ENCODE peak calls at places on chromosome 13, in seven cellular contexts. A is heart right ventricle; K is fibroblast of pulmonary artery; Z is cardiac muscle cell; E is CD8-positive, alpha-beta T cell; Y is A549; M is A673. F is an unnamed sample.
A peak's percentile ranks its signal among the peaks of the same experiment; 100 is the strongest.

GRCh38 chr13:38563739-38564138 is 123.1 kb upstream of the FREM2 start:
- DNase-seq in A (no peak), K (no peak), Z (no peak), E (no peak), Y (no peak), M (no peak), F (no peak)

GRCh38 chr13:61029064-61029463 is 386.6 kb downstream of the PCDH20 start:
- DNase-seq in A (no peak), K (no peak), Z (no peak), E (no peak), Y (no peak), M (peak; percentile 5), F (no peak)

GRCh38 chr13:84207509-84207908 is 325.2 kb upstream of the SLITRK1 start:
- DNase-seq in A (no peak), K (no peak), Z (no peak), E (no peak), Y (no peak), M (no peak), F (no peak)

GRCh38 chr13:30457306-30457891 is 8.3 kb downstream of the HMGB1 start:
- DNase-seq in A (no peak), K (no peak), Z (no peak), E (no peak), Y (no peak), M (peak; percentile 37), F (no peak)

GRCh38 chr13:27339299-27339698 is 68.7 kb downstream of the RASL11A start:
- DNase-seq in A (no peak), K (peak; percentile 58), Z (peak; percentile 54), E (no peak), Y (peak; percentile 37), M (peak; percentile 68), F (no peak)

GRCh38 chr13:66899955-66900354 is 330.2 kb downstream of the PCDH9 start:
- DNase-seq in A (no peak), K (peak; percentile 26), Z (no peak), E (no peak), Y (no peak), M (no peak), F (no peak)

GRCh38 chr13:28185256-28185655 is 46.9 kb downstream of the PAN3 start:
- DNase-seq in A (no peak), K (peak; percentile 2), Z (no peak), E (no peak), Y (no peak), M (no peak), F (no peak)

GRCh38 chr13:39036212-39036611 is 1.7 kb downstream of the PROSER1 start:
- DNase-seq in A (no peak), K (peak; percentile 44), Z (peak; percentile 24), E (no peak), Y (no peak), M (no peak), F (no peak)

GRCh38 chr13:64441740-64442139 is 2788.4 kb downstream of the PCDH9 start:
- DNase-seq in A (no peak), K (no peak), Z (no peak), E (no peak), Y (no peak), M (peak; percentile 58), F (no peak)

GRCh38 chr13:23921451-23921888 is 24.2 kb upstream of the C1QTNF9B start:
- DNase-seq in A (peak; percentile 17), K (peak; percentile 75), Z (peak; percentile 80), E (no peak), Y (no peak), M (peak; percentile 65), F (no peak)

GRCh38 chr13:100517135-100517534 is 71.5 kb downstream of the GGACT start:
- DNase-seq in A (no peak), K (no peak), Z (no peak), E (no peak), Y (peak; percentile 18), M (peak; percentile 68), F (no peak)

GRCh38 chr13:51819544-51819943 is 15.6 kb upstream of the DHRS12 start:
- DNase-seq in A (no peak), K (no peak), Z (no peak), E (no peak), Y (no peak), M (no peak), F (no peak)

GRCh38 chr13:113157929-113158747 is at the start of gene PROZ:
- DNase-seq in A (no peak), K (no peak), Z (no peak), E (no peak), Y (no peak), M (no peak), F (no peak)

GRCh38 chr13:99265823-99266426 is 7.7 kb upstream of the GPR18 start:
- DNase-seq in A (no peak), K (peak; percentile 72), Z (peak; percentile 58), E (no peak), Y (peak; percentile 18), M (peak; percentile 48), F (no peak)

GRCh38 chr13:40446365-40446764 is 220.1 kb downstream of the FOXO1 start:
- DNase-seq in A (no peak), K (peak; percentile 36), Z (no peak), E (no peak), Y (no peak), M (no peak), F (no peak)

GRCh38 chr13:101398920-101399319 is 17.4 kb downstream of the NALCN start:
- DNase-seq in A (no peak), K (peak; percentile 20), Z (no peak), E (no peak), Y (no peak), M (no peak), F (no peak)

GRCh38 chr13:98447130-98447529 is 129.8 kb downstream of the STK24 start:
- DNase-seq in A (no peak), K (no peak), Z (no peak), E (no peak), Y (no peak), M (no peak), F (no peak)

GRCh38 chr13:24511019-24511823 is 1.4 kb downstream of the PARP4 start:
- DNase-seq in A (no peak), K (peak; percentile 88), Z (no peak), E (no peak), Y (peak; percentile 25), M (peak; percentile 73), F (no peak)

GRCh38 chr13:44221657-44222056 is 152.0 kb upstream of the SERP2 start:
- DNase-seq in A (no peak), K (no peak), Z (no peak), E (no peak), Y (no peak), M (no peak), F (no peak)

GRCh38 chr13:83440465-83440864 is 441.8 kb downstream of the SLITRK1 start:
- DNase-seq in A (no peak), K (no peak), Z (no peak), E (no peak), Y (no peak), M (no peak), F (no peak)

GRCh38 chr13:94236132-94236531 is 243.3 kb downstream of the DCT start:
- DNase-seq in A (no peak), K (no peak), Z (no peak), E (no peak), Y (no peak), M (no peak), F (no peak)

GRCh38 chr13:78589206-78589605 is 14.1 kb downstream of the POU4F1 start:
- DNase-seq in A (no peak), K (peak; percentile 45), Z (peak; percentile 87), E (no peak), Y (no peak), M (peak; percentile 54), F (no peak)

DNA sequence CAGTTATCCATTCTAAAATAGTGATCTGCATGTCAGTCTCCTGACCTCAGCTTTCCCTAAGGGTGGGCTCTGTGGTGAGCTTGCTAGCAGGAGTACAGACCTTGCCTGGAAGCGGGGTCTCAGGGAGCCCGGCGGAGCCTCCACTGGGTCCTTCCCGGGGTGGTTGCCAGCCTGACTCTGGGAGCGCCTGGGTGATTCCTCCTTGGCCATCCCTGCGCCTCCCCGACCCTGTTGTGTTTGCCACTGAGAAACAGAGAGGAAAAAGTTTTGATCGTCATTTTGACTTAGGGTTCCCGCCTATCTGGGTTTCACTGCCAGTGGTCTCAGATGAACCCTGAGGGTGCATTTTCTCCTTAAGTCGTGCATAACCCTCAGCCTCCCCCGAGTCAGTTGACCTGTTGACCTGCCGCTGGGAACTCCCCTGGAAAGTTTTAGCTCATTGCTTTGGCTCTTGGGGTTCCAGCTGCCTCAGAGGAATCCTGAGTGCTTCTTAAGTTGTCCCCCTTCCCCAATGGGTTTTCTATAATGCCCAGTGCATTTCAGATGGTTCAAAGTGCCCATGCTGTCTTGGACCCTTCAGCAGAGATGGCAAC is 117.8 kb downstream of the RAB20 start:
- DNase-seq in A (no peak), K (no peak), Z (no peak), E (no peak), Y (no peak), M (no peak), F (no peak)
- TF ChIP-seq CTCF in A (no peak), K (no peak), Z (no peak), E (no peak), Y (no peak), M (no peak), F (no peak)

GRCh38 chr13:33284016-33284415 is 1.5 kb downstream of the STARD13 start:
- DNase-seq in A (no peak), K (peak; percentile 66), Z (no peak), E (no peak), Y (no peak), M (no peak), F (no peak)

GRCh38 chr13:33285420-33286124 is at the start of gene STARD13:
- DNase-seq in A (peak; percentile 97), K (peak; percentile 98), Z (peak; percentile 93), E (no peak), Y (peak; percentile 78), M (peak; percentile 98), F (peak; percentile 95)

GRCh38 chr13:33283195-33283910 is 2.2 kb downstream of the STARD13 start:
- DNase-seq in A (no peak), K (no peak), Z (no peak), E (no peak), Y (no peak), M (no peak), F (no peak)

GRCh38 chr13:33286143-33286542 is 588 bp upstream of the STARD13 start:
- DNase-seq in A (no peak), K (peak; percentile 42), Z (peak; percentile 47), E (no peak), Y (no peak), M (no peak), F (no peak)

GRCh38 chr13:33284916-33285315 is 639 bp downstream of the STARD13 start:
- DNase-seq in A (no peak), K (peak; percentile 53), Z (no peak), E (no peak), Y (no peak), M (no peak), F (no peak)
- H3K4me3 ChIP-seq in A (peak overlapping the region; percentile 71), K (peak overlapping the region; percentile 95), Z (peak overlapping the region; percentile 49), E (no peak overlapping the region), Y (peak overlapping the region; percentile 51), M (peak overlapping the region; percentile 58), F (peak overlapping the region; percentile 59)

GRCh38 chr13:70959376-70959775 is 851.1 kb upstream of the KLHL1 start:
- DNase-seq in A (no peak), K (no peak), Z (peak; percentile 5), E (no peak), Y (no peak), M (no peak), F (no peak)

GRCh38 chr13:70964124-70964523 is 855.9 kb upstream of the KLHL1 start:
- DNase-seq in A (no peak), K (peak; percentile 13), Z (no peak), E (no peak), Y (no peak), M (peak; percentile 13), F (no peak)

GRCh38 chr13:70960841-70961443 is 852.7 kb upstream of the KLHL1 start:
- DNase-seq in A (no peak), K (peak; percentile 61), Z (peak; percentile 48), E (no peak), Y (no peak), M (peak; percentile 44), F (no peak)
- TF ChIP-seq CTCF in A (peak; percentile 53), K (peak; percentile 68), Z (peak; percentile 67), E (no peak), Y (peak; percentile 48), M (peak; percentile 80), F (peak; percentile 76)

GRCh38 chr13:90757127-90757680 is 590.3 kb upstream of the MIR17HG start:
- DNase-seq in A (no peak), K (no peak), Z (no peak), E (no peak), Y (no peak), M (no peak), F (no peak)
- H3K4me3 ChIP-seq in A (no peak overlapping the region), K (no peak overlapping the region), Z (no peak overlapping the region), E (no peak overlapping the region), Y (no peak overlapping the region), M (no peak overlapping the region), F (no peak overlapping the region)